ENCODE peak calls at places on chromosomes 2 and 18, in five cellular contexts. V is GM12864, I is WERI-Rb-1, P is choroid plexus epithelial cell, N is fibroblast of the aortic adventitia. A is an unnamed sample.

GRCh38 chr2:16363581-16363980 is 302.1 kb downstream of the CYRIA start:
- DNase-seq in V (no peak), I (no peak), P (no peak), N (no peak), A (no peak)

GRCh38 chr2:14524041-14524802 is 108.3 kb upstream of the LRATD1 start:
- DNase-seq in V (no peak), I (no peak), P (peak), N (no peak), A (no peak)

GRCh38 chr2:187055463-187055862 is 206.5 kb upstream of the ZSWIM2 start:
- DNase-seq in V (no peak), I (no peak), P (peak), N (peak), A (peak)

GRCh38 chr2:226891780-226892590 is 56.1 kb downstream of the RHBDD1 start:
- DNase-seq in V (no peak), I (no peak), P (peak), N (peak), A (peak)

GRCh38 chr2:54103454-54104314 is 11.7 kb upstream of the ACYP2 start:
- DNase-seq in V (no peak), I (no peak), P (peak), N (peak), A (peak)

GRCh38 chr2:197198890-197199289 is 111.7 kb downstream of the ANKRD44 start:
- DNase-seq in V (peak), I (no peak), P (no peak), N (peak), A (peak)

GRCh38 chr2:8685697-8686358 is 4.0 kb downstream of the ID2 start:
- DNase-seq in V (no peak), I (peak), P (peak), N (peak), A (peak)

GRCh38 chr2:88913280-88913679 is 221.8 kb downstream of the RPIA start:
- DNase-seq in V (no peak), I (no peak), P (no peak), N (no peak), A (no peak)

GRCh38 chr2:85668009-85668856 is at the start of gene SFTPB:
- DNase-seq in V (no peak), I (no peak), P (no peak), N (peak), A (no peak)

GRCh38 chr18:2442726-2443275 is 128.5 kb downstream of the METTL4 start:
- DNase-seq in V (no peak), I (no peak), P (peak), N (peak), A (peak)

GRCh38 chr2:172953970-172954852 is 121.4 kb upstream of the MAP3K20 start:
- DNase-seq in V (no peak), I (no peak), P (no peak), N (no peak), A (no peak)

GRCh38 chr2:142603761-142604160 is 273.7 kb upstream of the KYNU start:
- DNase-seq in V (no peak), I (no peak), P (peak), N (no peak), A (peak)
- TF ChIP-seq CTCF in V (no peak), I (no peak), P (peak), N (no peak), A (no peak)

GRCh38 chr2:42808301-42808700 is 15.9 kb upstream of the HAAO start:
- DNase-seq in V (no peak), I (no peak), P (no peak), N (no peak), A (no peak)

GRCh38 chr2:42810971-42811865 is 18.8 kb upstream of the HAAO start:
- DNase-seq in V (no peak), I (peak), P (peak), N (peak), A (peak)

GRCh38 chr2:42809131-42809875 is 16.9 kb upstream of the HAAO start:
- DNase-seq in V (no peak), I (no peak), P (peak), N (no peak), A (no peak)

GRCh38 chr2:42809876-42810125 is 17.4 kb upstream of the HAAO start:
- DNase-seq in V (no peak), I (peak), P (no peak), N (peak), A (no peak)

DNA sequence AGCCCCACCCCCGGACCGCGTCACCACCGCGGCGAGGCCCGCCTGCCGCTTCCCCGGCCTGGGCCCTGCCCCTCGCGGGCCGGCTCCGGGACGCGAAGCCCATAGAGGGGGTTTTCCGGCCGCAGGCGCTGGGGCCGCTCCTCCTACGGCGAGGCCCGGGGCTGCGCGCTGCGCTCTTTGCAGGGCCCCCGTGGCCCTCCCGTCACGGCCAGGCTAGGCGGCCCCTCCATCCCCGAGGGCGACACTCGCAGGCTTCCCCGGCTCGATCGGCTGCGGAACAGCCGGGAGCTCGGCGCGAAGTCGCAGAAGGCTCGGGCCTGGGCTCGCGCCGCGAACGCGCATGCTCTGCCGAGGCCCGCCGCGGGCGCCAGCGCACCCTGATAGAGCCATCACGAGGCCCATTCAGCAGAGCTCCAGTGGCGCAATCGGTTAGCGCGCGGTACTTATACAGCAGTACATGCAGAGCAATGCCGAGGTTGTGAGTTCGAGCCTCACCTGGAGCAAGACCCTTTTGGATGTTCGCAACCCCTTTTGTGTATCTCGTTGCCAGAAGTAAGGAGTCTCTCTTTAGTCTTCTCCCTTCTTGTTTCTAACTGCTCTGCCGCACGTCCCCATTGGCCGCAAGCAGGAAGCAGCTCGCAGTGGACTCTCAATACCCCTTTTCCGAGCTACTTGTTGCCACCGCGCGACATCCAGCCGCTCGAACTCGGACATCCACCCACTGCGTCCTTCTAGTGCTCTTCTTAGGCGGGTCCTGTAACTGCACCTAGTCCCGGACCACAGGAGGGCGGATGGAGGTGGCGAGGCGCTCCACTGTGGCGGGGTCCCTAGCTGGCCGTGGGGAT is 18.0 kb upstream of the HAAO start:
- DNase-seq in V (peak), I (peak), P (peak), N (peak), A (peak)
- TF ChIP-seq CTCF in V (peak), I (no peak), P (no peak), N (peak), A (peak)

GRCh38 chr2:22126978-22127377 is 1003.2 kb downstream of the TDRD15 start:
- DNase-seq in V (no peak), I (no peak), P (no peak), N (no peak), A (no peak)

GRCh38 chr2:22124003-22124402 is 1000.2 kb downstream of the TDRD15 start:
- DNase-seq in V (no peak), I (no peak), P (peak), N (no peak), A (no peak)
- TF ChIP-seq CTCF in V (no peak), I (peak), P (peak), N (no peak), A (no peak)

DNA sequence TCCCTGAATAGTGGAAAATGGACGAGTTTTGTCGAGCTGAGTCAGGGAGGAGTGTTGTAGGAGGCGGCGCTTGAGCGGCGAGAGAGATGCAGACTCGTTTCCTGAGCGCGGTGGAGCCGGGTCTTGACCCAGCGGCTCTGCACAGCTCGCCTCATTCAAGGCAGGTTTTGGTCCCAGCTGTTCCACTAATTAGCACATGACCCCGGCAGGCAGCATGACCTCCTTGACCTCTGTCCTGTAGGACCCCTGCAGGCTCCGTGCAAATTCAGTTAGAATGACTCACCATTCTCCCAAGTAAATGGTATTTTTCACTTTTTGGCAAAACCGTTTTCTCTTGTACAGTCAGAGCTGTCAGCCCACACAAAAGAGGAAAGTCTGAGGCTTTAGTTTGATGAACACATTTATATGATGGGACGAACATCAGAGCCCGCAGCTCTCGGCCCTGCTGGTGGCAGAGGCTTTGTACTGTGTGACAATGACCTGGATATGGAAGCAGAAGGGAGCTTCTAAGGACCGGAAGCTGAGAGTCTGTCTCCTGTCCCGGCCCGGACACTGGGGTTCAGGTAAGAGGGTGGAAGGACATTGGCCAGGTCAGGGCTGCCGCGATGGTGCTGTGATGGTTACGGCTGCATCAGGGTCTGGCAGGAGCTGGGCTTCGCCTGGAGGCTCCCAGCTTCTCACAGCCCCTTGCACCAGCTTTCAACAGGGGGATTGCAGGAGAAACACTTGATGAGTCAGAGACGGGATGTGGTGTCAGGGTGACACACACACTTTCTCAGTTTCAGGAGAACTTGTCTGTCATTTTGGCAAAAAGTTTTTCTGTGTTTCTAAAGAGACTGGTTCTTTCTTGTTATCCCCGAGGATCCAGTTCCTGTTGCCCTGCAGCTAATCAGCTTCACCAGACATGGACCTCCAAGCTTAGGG is 29.9 kb upstream of the ALKAL2 start:
- DNase-seq in V (no peak), I (no peak), P (peak), N (peak), A (peak)
- TF ChIP-seq CTCF in V (no peak), I (no peak), P (no peak), N (no peak), A (no peak)

GRCh38 chr2:124145982-124146381 is 120.9 kb downstream of the CNTNAP5 start:
- DNase-seq in V (no peak), I (no peak), P (no peak), N (no peak), A (no peak)

GRCh38 chr2:124153713-124154112 is 128.6 kb downstream of the CNTNAP5 start:
- DNase-seq in V (no peak), I (peak), P (no peak), N (no peak), A (no peak)

GRCh38 chr2:124147552-124147951 is 122.5 kb downstream of the CNTNAP5 start:
- DNase-seq in V (no peak), I (no peak), P (no peak), N (no peak), A (no peak)

DNA sequence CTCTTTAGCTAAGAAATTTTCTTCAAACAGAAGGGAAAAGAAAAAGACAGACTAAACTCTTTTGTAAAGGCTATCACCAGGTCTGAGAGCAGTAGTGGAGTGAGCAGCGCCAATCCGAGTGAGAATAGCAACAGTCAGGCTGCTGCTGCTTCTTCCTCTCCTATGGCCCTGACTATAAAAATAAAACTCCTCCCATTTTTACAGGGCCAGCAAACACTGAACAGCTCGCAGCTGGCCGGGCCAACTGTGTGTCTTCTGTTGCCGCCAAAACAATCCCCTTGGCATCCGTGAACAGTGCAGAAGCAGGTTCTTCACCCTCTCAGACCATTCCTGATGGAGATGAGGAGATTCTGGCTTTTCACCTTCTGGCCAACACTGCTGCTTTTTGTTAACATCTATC is 124.5 kb downstream of the CNTNAP5 start:
- DNase-seq in V (no peak), I (no peak), P (no peak), N (no peak), A (no peak)
- TF ChIP-seq CTCF in V (no peak), I (no peak), P (no peak), N (no peak), A (no peak)

GRCh38 chr2:2682700-2683342 is 351.7 kb upstream of the MYT1L start:
- DNase-seq in V (no peak), I (no peak), P (no peak), N (no peak), A (no peak)
- TF ChIP-seq CTCF in V (peak), I (peak), P (no peak), N (no peak), A (no peak)

GRCh38 chr18:9919564-9920232 is 5.9 kb downstream of the VAPA start:
- DNase-seq in V (no peak), I (no peak), P (no peak), N (no peak), A (no peak)
- TF ChIP-seq CTCF in V (no peak), I (no peak), P (no peak), N (no peak), A (no peak)

GRCh38 chr2:74119324-74119723 is 28.4 kb downstream of the BOLA3 start:
- DNase-seq in V (no peak), I (no peak), P (peak), N (peak), A (peak)

DNA sequence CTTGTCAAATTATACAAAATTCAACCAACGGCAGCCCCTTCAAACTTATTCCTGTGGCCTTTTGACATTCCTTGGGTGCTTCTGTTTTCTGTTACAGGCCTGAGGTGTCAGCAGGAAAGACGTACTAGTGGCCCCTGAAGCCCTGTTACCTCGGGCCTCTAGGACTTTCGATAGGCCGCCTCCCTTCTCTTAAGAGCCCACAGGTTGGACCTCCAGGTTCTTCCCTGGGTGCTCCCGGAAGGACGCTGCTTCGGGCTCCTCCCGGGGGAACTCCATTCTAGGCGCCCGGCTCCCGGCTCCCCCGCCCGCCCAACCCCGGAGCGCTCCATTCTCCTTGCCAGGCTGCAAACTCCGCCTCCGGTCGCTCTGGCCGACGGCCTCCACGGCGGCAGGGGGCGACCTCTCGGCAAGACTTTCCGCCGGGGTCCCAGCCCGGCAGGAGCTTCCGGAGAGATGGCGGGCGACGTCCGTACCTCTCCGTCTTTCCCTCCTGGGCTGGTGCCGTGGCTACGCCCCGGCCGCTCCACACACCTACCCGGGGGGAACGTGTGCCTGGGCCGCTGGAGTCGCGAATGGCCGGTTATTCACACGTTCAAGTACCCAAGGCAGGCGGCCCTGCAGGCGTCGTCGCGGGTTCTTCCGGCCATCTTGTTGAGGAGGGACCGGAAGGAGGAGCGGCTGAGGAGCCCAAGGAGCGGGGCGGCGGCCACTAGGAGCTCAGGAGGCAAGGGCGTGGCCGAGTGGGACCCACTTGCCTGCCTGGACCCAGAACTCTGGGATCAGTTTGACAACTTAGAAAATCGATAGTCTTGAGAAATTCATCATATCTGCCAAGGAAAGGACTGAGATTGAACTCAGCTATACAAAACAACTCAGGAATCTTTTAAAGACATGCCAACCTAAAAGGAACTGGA is 27.5 kb downstream of the BOLA3 start:
- DNase-seq in V (peak), I (peak), P (peak), N (peak), A (peak)
- TF ChIP-seq CTCF in V (peak), I (peak), P (peak), N (peak), A (peak)

GRCh38 chr18:69963196-69963595 is 15.5 kb upstream of the CD226 start:
- DNase-seq in V (no peak), I (no peak), P (no peak), N (no peak), A (no peak)

GRCh38 chr18:69969491-69969890 is 21.8 kb upstream of the CD226 start:
- DNase-seq in V (no peak), I (no peak), P (peak), N (peak), A (peak)

DNA sequence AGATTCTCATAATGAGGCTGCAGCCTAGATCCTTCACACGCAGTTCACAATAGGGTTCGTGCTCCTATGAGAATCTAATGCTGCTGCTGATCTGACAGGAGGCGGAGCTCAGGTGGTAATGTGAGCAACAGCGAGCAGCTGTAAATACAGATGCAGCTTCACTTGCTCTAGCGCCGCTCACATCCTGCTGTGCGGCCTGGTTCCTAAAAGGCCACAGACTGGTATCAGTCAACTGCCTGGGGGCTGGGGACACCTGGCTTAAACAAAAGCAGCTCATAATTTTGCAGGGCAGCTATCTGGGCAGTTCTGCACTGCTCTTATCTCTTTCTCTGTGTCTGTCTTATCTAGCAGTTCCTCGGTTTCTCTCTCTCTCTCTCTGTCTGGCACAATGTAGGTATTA is 20.4 kb upstream of the CD226 start:
- DNase-seq in V (no peak), I (no peak), P (no peak), N (no peak), A (no peak)
- TF ChIP-seq CTCF in V (no peak), I (no peak), P (no peak), N (no peak), A (no peak)

GRCh38 chr2:232129483-232129882 is 168.0 kb downstream of the DIS3L2 start:
- DNase-seq in V (no peak), I (no peak), P (peak), N (peak), A (peak)

GRCh38 chr2:232137346-232137745 is 175.8 kb downstream of the DIS3L2 start:
- DNase-seq in V (no peak), I (no peak), P (no peak), N (no peak), A (no peak)

GRCh38 chr2:232132179-232132578 is 170.7 kb downstream of the DIS3L2 start:
- DNase-seq in V (no peak), I (no peak), P (no peak), N (no peak), A (no peak)

GRCh38 chr2:232134939-232135338 is 173.4 kb downstream of the DIS3L2 start:
- DNase-seq in V (no peak), I (no peak), P (no peak), N (no peak), A (no peak)

GRCh38 chr2:232133078-232133477 is 171.6 kb downstream of the DIS3L2 start:
- DNase-seq in V (no peak), I (no peak), P (peak), N (no peak), A (no peak)
- TF ChIP-seq CTCF in V (peak), I (no peak), P (peak), N (peak), A (peak)